ENCODE peak calls at places on chromosomes 7 and 10, in five cellular contexts. X is endothelial cell of umbilical vein; E is AG10803; I is activated naive CD4-positive, alpha-beta T cell treated with Interleukin-2 at 50 U/mL for 16 hours; S is stimulated activated CD4-positive, alpha-beta T cell treated with anti-CD3 and anti-CD28 coated beads, Interleukin-4, amount 100 ng/mL, for 48 hours. L is an unnamed sample.

GRCh38 chr10:111186385-111186784 is 109.6 kb downstream of the ADRA2A start:
- DNase-seq in X (no peak), E (no peak), I (no peak), S (no peak), L (peak)

GRCh38 chr7:33185786-33186185 is 56.4 kb downstream of the BBS9 start:
- DNase-seq in X (peak), E (peak), I (no peak), S (no peak), L (peak)

GRCh38 chr10:22230331-22230833 is 12.6 kb upstream of the EBLN1 start:
- DNase-seq in X (peak), E (peak), I (peak), S (no peak), L (peak)

GRCh38 chr10:89553064-89553734 is 17.8 kb upstream of the SLC16A12 start:
- DNase-seq in X (peak), E (peak), I (no peak), S (no peak), L (peak)

GRCh38 chr10:76581685-76582084 is 1055.9 kb downstream of the KCNMA1 start:
- DNase-seq in X (no peak), E (no peak), I (no peak), S (no peak), L (no peak)

GRCh38 chr7:73521636-73522080 is 435 bp downstream of the BAZ1B start:
- DNase-seq in X (no peak), E (peak), I (no peak), S (peak), L (peak)

GRCh38 chr7:93890464-93891068 is at the start of gene TFPI2:
- DNase-seq in X (peak), E (peak), I (no peak), S (peak), L (peak)

GRCh38 chr7:68317476-68317875 is 1280.8 kb upstream of the AUTS2 start:
- DNase-seq in X (no peak), E (no peak), I (no peak), S (no peak), L (no peak)

GRCh38 chr10:51705774-51706173 is 6.4 kb upstream of the CSTF2T start:
- DNase-seq in X (no peak), E (peak), I (no peak), S (no peak), L (no peak)

GRCh38 chr7:155299539-155300202 is 2.0 kb downstream of the INSIG1 start:
- DNase-seq in X (no peak), E (peak), I (peak), S (no peak), L (no peak)

GRCh38 chr7:92061154-92061553 is 73.1 kb downstream of the CYP51A1 start:
- DNase-seq in X (no peak), E (no peak), I (no peak), S (no peak), L (peak)

GRCh38 chr7:27950123-27950522 is 210.2 kb downstream of the TAX1BP1 start:
- DNase-seq in X (no peak), E (no peak), I (no peak), S (no peak), L (no peak)

GRCh38 chr10:9605231-9605630 is 1412.4 kb upstream of the CELF2 start:
- DNase-seq in X (no peak), E (no peak), I (no peak), S (no peak), L (peak)

GRCh38 chr7:5774790-5775189 is 6.7 kb downstream of the RNF216 start:
- DNase-seq in X (no peak), E (no peak), I (no peak), S (peak), L (no peak)

GRCh38 chr7:21076579-21076978 is 289.9 kb upstream of the SP8 start:
- DNase-seq in X (no peak), E (no peak), I (no peak), S (no peak), L (no peak)

GRCh38 chr7:11792122-11792521 is 39.9 kb downstream of the THSD7A start:
- DNase-seq in X (no peak), E (no peak), I (no peak), S (no peak), L (no peak)

GRCh38 chr10:22620929-22621328 is 93.4 kb downstream of the PIP4K2A start:
- DNase-seq in X (no peak), E (no peak), I (no peak), S (no peak), L (no peak)

GRCh38 chr10:31028076-31028475 is 3.6 kb downstream of the ZNF438 start:
- DNase-seq in X (no peak), E (peak), I (no peak), S (no peak), L (no peak)

GRCh38 chr10:69248117-69248730 is 28.1 kb downstream of the HKDC1 start:
- DNase-seq in X (no peak), E (no peak), I (no peak), S (no peak), L (no peak)

GRCh38 chr10:46220872-46221538 is 65.8 kb upstream of the ANTXRL start:
- DNase-seq in X (no peak), E (no peak), I (no peak), S (no peak), L (no peak)